ENCODE peak calls at places on chromosomes 6 and 20, in seven cellular contexts. One of them, this sample, is unnamed.

GRCh38 chr6:88107241-88107640 is 58.9 kb downstream of the CNR1 start:
- DNase-seq in small intestine: no peak
- DNase-seq in stomach: no peak
- DNase-seq in CD4-positive, alpha-beta memory T cell: no peak
- DNase-seq in NT2/D1: no peak
- DNase-seq in CD4-positive, CD25-positive, alpha-beta regulatory T cell: no peak
- DNase-seq in IMR-90: no peak
- DNase-seq in this sample: no peak

GRCh38 chr20:50278684-50279531 is 88.3 kb downstream of the CEBPB start:
- DNase-seq in small intestine: peak; percentile 83
- DNase-seq in stomach: peak; percentile 89
- DNase-seq in CD4-positive, alpha-beta memory T cell: no peak
- DNase-seq in NT2/D1: no peak
- DNase-seq in CD4-positive, CD25-positive, alpha-beta regulatory T cell: no peak
- DNase-seq in IMR-90: no peak
- DNase-seq in this sample: no peak

GRCh38 chr20:62804632-62805364 is at the start of gene OGFR:
- DNase-seq in small intestine: peak; percentile 67
- DNase-seq in stomach: peak; percentile 69
- DNase-seq in CD4-positive, alpha-beta memory T cell: peak; percentile 72
- DNase-seq in NT2/D1: no peak
- DNase-seq in CD4-positive, CD25-positive, alpha-beta regulatory T cell: peak; percentile 71
- DNase-seq in IMR-90: peak; percentile 38
- DNase-seq in this sample: peak; percentile 65

GRCh38 chr6:44043479-44044153 is 83.6 kb downstream of the MRPL14 start:
- DNase-seq in small intestine: no peak
- DNase-seq in stomach: no peak
- DNase-seq in CD4-positive, alpha-beta memory T cell: no peak
- DNase-seq in NT2/D1: no peak
- DNase-seq in CD4-positive, CD25-positive, alpha-beta regulatory T cell: no peak
- DNase-seq in IMR-90: peak; percentile 43
- DNase-seq in this sample: peak; percentile 99

GRCh38 chr6:143062551-143062950 is 1.9 kb downstream of the AIG1 start:
- DNase-seq in small intestine: no peak
- DNase-seq in stomach: no peak
- DNase-seq in CD4-positive, alpha-beta memory T cell: no peak
- DNase-seq in NT2/D1: peak; percentile 27
- DNase-seq in CD4-positive, CD25-positive, alpha-beta regulatory T cell: no peak
- DNase-seq in IMR-90: no peak
- DNase-seq in this sample: no peak

GRCh38 chr20:15487682-15488081 is 1085.6 kb downstream of the KIF16B start:
- DNase-seq in small intestine: no peak
- DNase-seq in stomach: no peak
- DNase-seq in CD4-positive, alpha-beta memory T cell: no peak
- DNase-seq in NT2/D1: no peak
- DNase-seq in CD4-positive, CD25-positive, alpha-beta regulatory T cell: no peak
- DNase-seq in IMR-90: no peak
- DNase-seq in this sample: no peak

GRCh38 chr20:2151805-2152727 is 50.4 kb downstream of the STK35 start:
- DNase-seq in small intestine: peak; percentile 63
- DNase-seq in stomach: peak; percentile 69
- DNase-seq in CD4-positive, alpha-beta memory T cell: no peak
- DNase-seq in NT2/D1: no peak
- DNase-seq in CD4-positive, CD25-positive, alpha-beta regulatory T cell: no peak
- DNase-seq in IMR-90: peak; percentile 64
- DNase-seq in this sample: peak; percentile 81

GRCh38 chr20:1987826-1988225 is 6.0 kb downstream of the PDYN start:
- DNase-seq in small intestine: no peak
- DNase-seq in stomach: no peak
- DNase-seq in CD4-positive, alpha-beta memory T cell: no peak
- DNase-seq in NT2/D1: no peak
- DNase-seq in CD4-positive, CD25-positive, alpha-beta regulatory T cell: no peak
- DNase-seq in IMR-90: no peak
- DNase-seq in this sample: peak; percentile 79

GRCh38 chr6:6392214-6393068 is 72.0 kb upstream of the F13A1 start:
- DNase-seq in small intestine: no peak
- DNase-seq in stomach: no peak
- DNase-seq in CD4-positive, alpha-beta memory T cell: no peak
- DNase-seq in NT2/D1: no peak
- DNase-seq in CD4-positive, CD25-positive, alpha-beta regulatory T cell: no peak
- DNase-seq in IMR-90: no peak
- DNase-seq in this sample: no peak

GRCh38 chr6:181049-181654 is 111.1 kb upstream of the DUSP22 start:
- DNase-seq in small intestine: no peak
- DNase-seq in stomach: no peak
- DNase-seq in CD4-positive, alpha-beta memory T cell: no peak
- DNase-seq in NT2/D1: no peak
- DNase-seq in CD4-positive, CD25-positive, alpha-beta regulatory T cell: no peak
- DNase-seq in IMR-90: no peak
- DNase-seq in this sample: no peak

GRCh38 chr6:122530440-122531046 is 58.9 kb upstream of the SERINC1 start:
- DNase-seq in small intestine: peak; percentile 78
- DNase-seq in stomach: peak; percentile 53
- DNase-seq in CD4-positive, alpha-beta memory T cell: peak; percentile 68
- DNase-seq in NT2/D1: peak; percentile 44
- DNase-seq in CD4-positive, CD25-positive, alpha-beta regulatory T cell: peak; percentile 34
- DNase-seq in IMR-90: peak; percentile 63
- DNase-seq in this sample: no peak

GRCh38 chr20:61802721-61803311 is 262.9 kb downstream of the TAF4 start:
- DNase-seq in small intestine: no peak
- DNase-seq in stomach: no peak
- DNase-seq in CD4-positive, alpha-beta memory T cell: no peak
- DNase-seq in NT2/D1: no peak
- DNase-seq in CD4-positive, CD25-positive, alpha-beta regulatory T cell: no peak
- DNase-seq in IMR-90: no peak
- DNase-seq in this sample: no peak

DNA sequence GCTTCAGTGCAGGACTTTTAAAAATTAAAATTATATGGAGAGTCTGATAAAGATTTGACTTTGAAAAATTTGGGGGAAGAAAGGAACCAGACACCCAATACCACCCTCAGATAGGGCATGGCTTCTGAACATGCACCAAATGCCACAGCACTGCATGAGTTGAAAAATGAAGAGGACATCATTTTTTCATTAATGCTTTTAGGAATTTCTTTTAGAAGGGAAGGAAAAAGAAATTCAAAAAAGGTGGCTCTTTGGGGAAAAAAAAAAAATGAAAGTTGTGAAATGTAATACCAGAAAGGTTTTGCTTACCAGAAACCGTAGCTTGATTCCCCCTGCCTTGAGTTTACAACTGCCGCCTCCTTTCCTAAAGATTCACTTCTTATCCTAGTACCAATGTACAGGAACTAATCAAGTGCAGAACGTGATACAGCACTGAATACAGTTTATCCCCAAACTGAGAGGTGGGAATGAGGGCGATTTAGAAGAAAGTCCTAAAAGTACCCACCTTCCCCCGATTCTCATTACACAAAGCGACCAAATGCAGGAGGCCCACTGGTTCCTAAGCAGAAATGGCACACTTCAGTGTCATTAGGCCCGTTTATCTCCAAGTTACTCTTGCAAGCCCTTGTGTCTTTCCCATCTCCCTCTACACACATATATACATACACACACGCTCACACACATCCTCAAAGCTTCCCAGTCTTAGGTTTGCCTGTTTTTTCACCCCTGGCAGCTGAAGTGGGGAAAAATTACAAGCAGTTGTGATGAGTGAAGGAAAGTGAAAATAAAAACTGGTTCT is 2.8 kb downstream of the PPP1R10 start:
- DNase-seq in small intestine: no peak
- DNase-seq in stomach: no peak
- DNase-seq in CD4-positive, alpha-beta memory T cell: no peak
- DNase-seq in NT2/D1: no peak
- DNase-seq in CD4-positive, CD25-positive, alpha-beta regulatory T cell: no peak
- DNase-seq in IMR-90: no peak
- DNase-seq in this sample: no peak
- H3K4me3 ChIP-seq in small intestine: peak overlapping the region; percentile 60
- H3K4me3 ChIP-seq in stomach: peak overlapping the region; percentile 93
- H3K4me3 ChIP-seq in CD4-positive, alpha-beta memory T cell: peak overlapping the region; percentile 26
- H3K4me3 ChIP-seq in NT2/D1: peak overlapping the region; percentile 12
- H3K4me3 ChIP-seq in CD4-positive, CD25-positive, alpha-beta regulatory T cell: peak overlapping the region; percentile 100
- H3K4me3 ChIP-seq in IMR-90: peak overlapping the region; percentile 26
- H3K4me3 ChIP-seq in this sample: peak overlapping the region; percentile 88

GRCh38 chr20:29443819-29444218 is 1813.6 kb upstream of the DEFB115 start:
- DNase-seq in small intestine: no peak
- DNase-seq in stomach: no peak
- DNase-seq in CD4-positive, alpha-beta memory T cell: no peak
- DNase-seq in NT2/D1: no peak
- DNase-seq in CD4-positive, CD25-positive, alpha-beta regulatory T cell: no peak
- DNase-seq in IMR-90: no peak
- DNase-seq in this sample: no peak
- H3K9me3 ChIP-seq in small intestine: no peaks in the 10 kb centered on the region
- H3K9me3 ChIP-seq in stomach: no peaks in the 10 kb centered on the region
- H3K9me3 ChIP-seq in CD4-positive, alpha-beta memory T cell: no peaks in the 10 kb centered on the region
- H3K9me3 ChIP-seq in NT2/D1: no peaks in the 10 kb centered on the region
- H3K9me3 ChIP-seq in CD4-positive, CD25-positive, alpha-beta regulatory T cell: no peaks in the 10 kb centered on the region
- H3K9me3 ChIP-seq in IMR-90: no peaks in the 10 kb centered on the region
- H3K9me3 ChIP-seq in this sample: no peaks in the 10 kb centered on the region

DNA sequence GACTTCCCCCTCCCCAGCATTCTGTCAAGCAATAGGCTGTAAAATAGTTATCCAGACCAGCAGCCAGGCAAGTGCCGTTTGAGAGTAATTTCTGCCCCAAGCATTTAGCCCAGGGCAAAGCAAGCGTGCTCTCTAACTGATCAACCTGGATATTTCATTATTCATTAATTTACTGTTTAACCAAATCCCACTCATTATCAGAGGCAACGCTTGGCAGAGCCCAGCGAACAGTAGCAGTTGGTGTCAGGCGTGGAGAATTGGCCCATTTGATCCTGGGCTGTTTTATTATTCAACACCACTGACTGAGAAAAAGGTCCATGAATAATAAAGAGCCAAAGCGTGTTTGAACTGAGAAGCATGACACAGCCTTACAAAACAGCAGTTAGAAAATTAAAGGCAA is 35.3 kb downstream of the TFAP2B start:
- DNase-seq in small intestine: no peak
- DNase-seq in stomach: no peak
- DNase-seq in CD4-positive, alpha-beta memory T cell: no peak
- DNase-seq in NT2/D1: no peak
- DNase-seq in CD4-positive, CD25-positive, alpha-beta regulatory T cell: no peak
- DNase-seq in IMR-90: no peak
- DNase-seq in this sample: no peak
- H3K27me3 ChIP-seq in small intestine: peaks cover 27% of the 10 kb centered on the region
- H3K27me3 ChIP-seq in stomach: peaks cover 68% of the 10 kb centered on the region
- H3K27me3 ChIP-seq in CD4-positive, alpha-beta memory T cell: peaks cover 4% of the 10 kb centered on the region
- H3K27me3 ChIP-seq in NT2/D1: peaks cover 40% of the 10 kb centered on the region
- H3K27me3 ChIP-seq in CD4-positive, CD25-positive, alpha-beta regulatory T cell: peaks cover 5% of the 10 kb centered on the region
- H3K27me3 ChIP-seq in IMR-90: peaks cover 14% of the 10 kb centered on the region
- H3K27me3 ChIP-seq in this sample: peaks cover 2% of the 10 kb centered on the region

DNA sequence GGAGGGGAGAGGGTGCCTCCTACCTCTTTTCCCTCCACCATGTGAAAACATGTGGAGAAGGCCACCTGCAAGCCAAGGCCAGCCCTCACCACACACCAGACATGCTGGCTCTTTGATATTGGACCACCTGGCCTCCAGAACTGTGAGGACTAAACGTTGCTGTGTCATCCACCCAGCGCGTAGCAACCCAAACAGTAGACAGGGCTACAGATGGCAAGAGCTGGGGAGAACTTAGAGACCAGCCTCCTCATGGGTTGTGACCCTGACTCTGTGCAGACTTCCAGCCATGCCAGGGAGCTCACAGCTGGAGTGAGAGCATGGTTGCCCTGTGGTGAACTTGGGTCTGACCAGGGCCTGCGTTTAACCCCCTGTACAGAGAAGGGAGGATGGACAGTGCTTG is 195.9 kb upstream of the CST7 start:
- DNase-seq in small intestine: no peak
- DNase-seq in stomach: peak; percentile 11
- DNase-seq in CD4-positive, alpha-beta memory T cell: no peak
- DNase-seq in NT2/D1: no peak
- DNase-seq in CD4-positive, CD25-positive, alpha-beta regulatory T cell: no peak
- DNase-seq in IMR-90: no peak
- DNase-seq in this sample: no peak
- H3K4me3 ChIP-seq in small intestine: no peak overlapping the region
- H3K4me3 ChIP-seq in stomach: no peak overlapping the region
- H3K4me3 ChIP-seq in CD4-positive, alpha-beta memory T cell: no peak overlapping the region
- H3K4me3 ChIP-seq in NT2/D1: no peak overlapping the region
- H3K4me3 ChIP-seq in CD4-positive, CD25-positive, alpha-beta regulatory T cell: no peak overlapping the region
- H3K4me3 ChIP-seq in IMR-90: no peak overlapping the region
- H3K4me3 ChIP-seq in this sample: no peak overlapping the region

GRCh38 chr6:158330016-158330415 is 17.8 kb downstream of the TULP4 start:
- DNase-seq in small intestine: no peak
- DNase-seq in stomach: no peak
- DNase-seq in CD4-positive, alpha-beta memory T cell: no peak
- DNase-seq in NT2/D1: no peak
- DNase-seq in CD4-positive, CD25-positive, alpha-beta regulatory T cell: no peak
- DNase-seq in IMR-90: no peak
- DNase-seq in this sample: no peak

GRCh38 chr6:158334534-158334933 is 22.3 kb downstream of the TULP4 start:
- DNase-seq in small intestine: no peak
- DNase-seq in stomach: no peak
- DNase-seq in CD4-positive, alpha-beta memory T cell: no peak
- DNase-seq in NT2/D1: no peak
- DNase-seq in CD4-positive, CD25-positive, alpha-beta regulatory T cell: no peak
- DNase-seq in IMR-90: no peak
- DNase-seq in this sample: no peak

GRCh38 chr6:158329531-158329930 is 17.3 kb downstream of the TULP4 start:
- DNase-seq in small intestine: no peak
- DNase-seq in stomach: no peak
- DNase-seq in CD4-positive, alpha-beta memory T cell: no peak
- DNase-seq in NT2/D1: no peak
- DNase-seq in CD4-positive, CD25-positive, alpha-beta regulatory T cell: no peak
- DNase-seq in IMR-90: no peak
- DNase-seq in this sample: no peak

GRCh38 chr6:158333094-158333493 is 20.8 kb downstream of the TULP4 start:
- DNase-seq in small intestine: no peak
- DNase-seq in stomach: no peak
- DNase-seq in CD4-positive, alpha-beta memory T cell: no peak
- DNase-seq in NT2/D1: no peak
- DNase-seq in CD4-positive, CD25-positive, alpha-beta regulatory T cell: no peak
- DNase-seq in IMR-90: no peak
- DNase-seq in this sample: no peak

GRCh38 chr6:158332237-158332636 is 20.0 kb downstream of the TULP4 start:
- DNase-seq in small intestine: no peak
- DNase-seq in stomach: no peak
- DNase-seq in CD4-positive, alpha-beta memory T cell: no peak
- DNase-seq in NT2/D1: no peak
- DNase-seq in CD4-positive, CD25-positive, alpha-beta regulatory T cell: no peak
- DNase-seq in IMR-90: no peak
- DNase-seq in this sample: no peak
- H3K9me3 ChIP-seq in small intestine: no peaks in the 10 kb centered on the region
- H3K9me3 ChIP-seq in stomach: no peaks in the 10 kb centered on the region
- H3K9me3 ChIP-seq in CD4-positive, alpha-beta memory T cell: peaks cover 4% of the 10 kb centered on the region
- H3K9me3 ChIP-seq in NT2/D1: peaks cover 4% of the 10 kb centered on the region
- H3K9me3 ChIP-seq in CD4-positive, CD25-positive, alpha-beta regulatory T cell: peaks cover 5% of the 10 kb centered on the region
- H3K9me3 ChIP-seq in IMR-90: peaks cover 2% of the 10 kb centered on the region
- H3K9me3 ChIP-seq in this sample: no peaks in the 10 kb centered on the region

GRCh38 chr6:144149558-144149893 is 791 bp upstream of the STX11 start:
- DNase-seq in small intestine: no peak
- DNase-seq in stomach: no peak
- DNase-seq in CD4-positive, alpha-beta memory T cell: no peak
- DNase-seq in NT2/D1: no peak
- DNase-seq in CD4-positive, CD25-positive, alpha-beta regulatory T cell: no peak
- DNase-seq in IMR-90: no peak
- DNase-seq in this sample: no peak
- H3K27me3 ChIP-seq in small intestine: no peaks in the 10 kb centered on the region
- H3K27me3 ChIP-seq in stomach: peaks cover 4% of the 10 kb centered on the region
- H3K27me3 ChIP-seq in CD4-positive, alpha-beta memory T cell: no peaks in the 10 kb centered on the region
- H3K27me3 ChIP-seq in NT2/D1: peaks cover 51% of the 10 kb centered on the region
- H3K27me3 ChIP-seq in CD4-positive, CD25-positive, alpha-beta regulatory T cell: no peaks in the 10 kb centered on the region
- H3K27me3 ChIP-seq in IMR-90: peaks cover 13% of the 10 kb centered on the region
- H3K27me3 ChIP-seq in this sample: no peaks in the 10 kb centered on the region

GRCh38 chr6:75206338-75207210 is 721 bp upstream of the COL12A1 start:
- DNase-seq in small intestine: no peak
- DNase-seq in stomach: no peak
- DNase-seq in CD4-positive, alpha-beta memory T cell: no peak
- DNase-seq in NT2/D1: no peak
- DNase-seq in CD4-positive, CD25-positive, alpha-beta regulatory T cell: no peak
- DNase-seq in IMR-90: no peak
- DNase-seq in this sample: peak; percentile 22
- H3K4me3 ChIP-seq in small intestine: no peak overlapping the region
- H3K4me3 ChIP-seq in stomach: peak overlapping the region; percentile 59
- H3K4me3 ChIP-seq in CD4-positive, alpha-beta memory T cell: no peak overlapping the region
- H3K4me3 ChIP-seq in NT2/D1: peak overlapping the region; percentile 57
- H3K4me3 ChIP-seq in CD4-positive, CD25-positive, alpha-beta regulatory T cell: no peak overlapping the region
- H3K4me3 ChIP-seq in IMR-90: peak overlapping the region; percentile 75
- H3K4me3 ChIP-seq in this sample: peak overlapping the region; percentile 73

GRCh38 chr6:169619650-169620049 is 82.2 kb downstream of the WDR27 start:
- DNase-seq in small intestine: no peak
- DNase-seq in stomach: no peak
- DNase-seq in CD4-positive, alpha-beta memory T cell: no peak
- DNase-seq in NT2/D1: peak; percentile 32
- DNase-seq in CD4-positive, CD25-positive, alpha-beta regulatory T cell: no peak
- DNase-seq in IMR-90: peak; percentile 31
- DNase-seq in this sample: no peak
- H3K9me3 ChIP-seq in small intestine: peaks cover 1% of the 10 kb centered on the region
- H3K9me3 ChIP-seq in stomach: no peaks in the 10 kb centered on the region
- H3K9me3 ChIP-seq in CD4-positive, alpha-beta memory T cell: no peaks in the 10 kb centered on the region
- H3K9me3 ChIP-seq in NT2/D1: peaks cover 63% of the 10 kb centered on the region
- H3K9me3 ChIP-seq in CD4-positive, CD25-positive, alpha-beta regulatory T cell: no peaks in the 10 kb centered on the region
- H3K9me3 ChIP-seq in IMR-90: no peaks in the 10 kb centered on the region
- H3K9me3 ChIP-seq in this sample: peaks cover 11% of the 10 kb centered on the region